ENCODE peak calls at places on chromosomes 2 and 18, in five cellular contexts. P is H9, D is mesenchymal stem cell, W is trophoblast cell, F is H1. Z is an unnamed sample.

GRCh38 chr18:44601447-44601846 is 79.2 kb upstream of the SETBP1 start:
- DNase-seq in P (no peak), D (peak), W (peak), F (no peak), Z (no peak)

GRCh38 chr2:121096611-121097010 is 188.4 kb downstream of the TFCP2L1 start:
- DNase-seq in P (no peak), D (no peak), W (no peak), F (no peak), Z (no peak)

GRCh38 chr2:160394153-160394552 is 99.5 kb downstream of the RBMS1 start:
- DNase-seq in P (no peak), D (no peak), W (no peak), F (no peak), Z (no peak)

GRCh38 chr2:200765139-200765951 is 46.4 kb upstream of the BZW1 start:
- DNase-seq in P (no peak), D (peak), W (peak), F (no peak), Z (no peak)

GRCh38 chr2:65061910-65062339 is 5.7 kb downstream of the CEP68 start:
- DNase-seq in P (no peak), D (no peak), W (no peak), F (no peak), Z (no peak)

GRCh38 chr2:2664989-2665833 is 334.1 kb upstream of the MYT1L start:
- DNase-seq in P (no peak), D (peak), W (no peak), F (no peak), Z (no peak)

GRCh38 chr18:36593001-36593400 is 235.8 kb downstream of the TPGS2 start:
- DNase-seq in P (no peak), D (no peak), W (peak), F (no peak), Z (no peak)

GRCh38 chr2:57906152-57906732 is 140.4 kb upstream of the VRK2 start:
- DNase-seq in P (no peak), D (peak), W (peak), F (no peak), Z (peak)

GRCh38 chr2:221518937-221519635 is 53.0 kb downstream of the EPHA4 start:
- DNase-seq in P (no peak), D (no peak), W (no peak), F (no peak), Z (no peak)

GRCh38 chr2:221518201-221518936 is 53.7 kb downstream of the EPHA4 start:
- DNase-seq in P (no peak), D (peak), W (peak), F (no peak), Z (no peak)

GRCh38 chr2:221514305-221515040 is 57.6 kb downstream of the EPHA4 start:
- DNase-seq in P (no peak), D (no peak), W (no peak), F (no peak), Z (no peak)

GRCh38 chr2:221517362-221518121 is 54.6 kb downstream of the EPHA4 start:
- DNase-seq in P (no peak), D (peak), W (peak), F (no peak), Z (no peak)

GRCh38 chr2:221513251-221513650 is 58.9 kb downstream of the EPHA4 start:
- DNase-seq in P (no peak), D (no peak), W (no peak), F (no peak), Z (no peak)
- H2BK12ac ChIP-seq in P (no peak), D (no peak), W (no peak), F (no peak), Z (no peak)

GRCh38 chr2:232598293-232598692 is 35.1 kb upstream of the EFHD1 start:
- DNase-seq in P (peak), D (no peak), W (no peak), F (no peak), Z (no peak)

GRCh38 chr2:232604535-232604934 is 28.9 kb upstream of the EFHD1 start:
- DNase-seq in P (no peak), D (no peak), W (no peak), F (no peak), Z (no peak)

GRCh38 chr2:232597362-232598079 is 35.9 kb upstream of the EFHD1 start:
- DNase-seq in P (no peak), D (no peak), W (no peak), F (no peak), Z (no peak)

GRCh38 chr2:232603283-232603682 is 30.1 kb upstream of the EFHD1 start:
- DNase-seq in P (no peak), D (no peak), W (no peak), F (no peak), Z (no peak)

GRCh38 chr2:232600053-232600773 is 33.2 kb upstream of the EFHD1 start:
- DNase-seq in P (no peak), D (no peak), W (no peak), F (no peak), Z (no peak)
- H4K8ac ChIP-seq in P (no peak), D (no peak), W (no peak), F (peak), Z (no peak)

GRCh38 chr2:128602038-128602698 is 283.5 kb upstream of the HS6ST1 start:
- DNase-seq in P (peak), D (no peak), W (no peak), F (no peak), Z (no peak)

GRCh38 chr2:128605421-128605820 is 286.8 kb upstream of the HS6ST1 start:
- DNase-seq in P (peak), D (no peak), W (no peak), F (no peak), Z (no peak)

GRCh38 chr2:128604045-128604444 is 285.4 kb upstream of the HS6ST1 start:
- DNase-seq in P (no peak), D (no peak), W (no peak), F (no peak), Z (no peak)

GRCh38 chr2:128602699-128603101 is 284.0 kb upstream of the HS6ST1 start:
- DNase-seq in P (peak), D (no peak), W (no peak), F (no peak), Z (no peak)

GRCh38 chr2:128603411-128603924 is 284.8 kb upstream of the HS6ST1 start:
- DNase-seq in P (peak), D (no peak), W (no peak), F (no peak), Z (no peak)
- H2BK12ac ChIP-seq in P (no peak), D (no peak), W (no peak), F (peak), Z (no peak)

DNA sequence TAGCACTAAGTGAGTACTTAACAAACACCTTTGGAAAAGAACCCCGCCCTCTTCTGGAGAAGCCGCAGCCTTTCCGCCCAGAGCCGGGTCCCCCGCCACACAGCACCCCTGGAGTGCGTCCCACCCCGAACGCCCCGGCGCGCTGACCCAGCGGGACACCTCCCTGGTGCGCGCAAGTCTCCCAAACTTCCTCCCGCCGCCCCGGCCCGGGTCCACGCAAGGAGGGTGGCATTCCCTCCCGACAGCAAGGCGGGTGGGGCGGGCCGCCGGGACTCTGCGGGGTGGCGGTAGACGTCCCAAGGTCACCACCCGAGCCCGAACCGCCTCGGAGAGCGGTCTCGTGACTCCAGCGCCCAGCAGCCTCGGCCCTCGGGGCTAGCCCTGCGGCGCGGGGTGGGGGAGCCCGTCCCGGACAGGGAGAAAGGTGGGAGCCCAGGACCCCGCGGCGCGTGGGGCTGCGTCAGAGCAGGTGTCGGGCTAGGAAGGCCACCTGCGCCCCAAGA is 598 bp downstream of the CCDC93 start:
- DNase-seq in P (peak), D (peak), W (peak), F (no peak), Z (peak)
- H4K8ac ChIP-seq in P (no peak), D (peak), W (peak), F (peak), Z (no peak)

DNA sequence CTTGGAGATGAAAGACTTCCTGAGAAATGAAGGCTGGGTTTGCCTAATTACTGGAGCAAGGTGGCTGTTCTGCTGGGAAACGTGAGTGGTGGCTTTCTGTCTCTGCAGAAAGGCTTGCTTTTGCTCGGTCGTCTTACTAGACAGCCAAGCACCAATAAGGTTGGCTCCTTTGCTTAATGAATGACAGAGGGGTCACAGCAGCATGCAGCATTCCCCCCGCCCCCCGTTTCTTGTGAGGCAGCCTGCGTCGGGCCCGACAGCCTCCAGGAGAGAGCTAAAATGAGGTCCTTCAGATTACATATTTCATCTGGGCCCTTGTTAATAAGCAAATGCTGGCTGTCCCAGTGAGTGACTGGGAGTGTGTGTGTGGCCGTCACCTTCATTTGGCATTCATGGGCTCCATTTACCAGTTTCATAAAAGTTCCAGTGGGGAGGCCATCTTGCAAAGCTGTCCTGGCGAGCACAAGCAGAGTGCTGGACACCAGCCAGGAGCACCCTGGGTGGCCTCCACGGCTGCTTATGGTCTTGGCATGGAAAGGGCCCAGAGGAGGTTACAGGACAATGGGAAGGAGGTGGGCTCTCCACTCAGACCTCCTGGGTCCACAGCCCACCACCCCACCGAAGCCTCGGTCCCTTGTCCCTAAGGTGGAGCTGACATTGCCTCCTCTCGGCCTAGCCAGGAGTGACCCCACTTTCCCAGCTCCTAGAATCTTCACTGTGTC is 37.2 kb downstream of the ODC1 start:
- DNase-seq in P (no peak), D (no peak), W (no peak), F (no peak), Z (no peak)
- H2BK12ac ChIP-seq in P (no peak), D (no peak), W (no peak), F (no peak), Z (no peak)

GRCh38 chr2:104804148-104804890 is 49.6 kb upstream of the POU3F3 start:
- DNase-seq in P (peak), D (no peak), W (no peak), F (no peak), Z (no peak)
- H4K8ac ChIP-seq in P (no peak), D (no peak), W (no peak), F (no peak), Z (no peak)

GRCh38 chr2:24372033-24372432 is 11.7 kb upstream of the ITSN2 start:
- DNase-seq in P (no peak), D (no peak), W (no peak), F (no peak), Z (no peak)

GRCh38 chr2:24380687-24381271 is 20.4 kb upstream of the ITSN2 start:
- DNase-seq in P (no peak), D (no peak), W (no peak), F (no peak), Z (no peak)

GRCh38 chr2:24375349-24376087 is 15.2 kb upstream of the ITSN2 start:
- DNase-seq in P (no peak), D (no peak), W (no peak), F (no peak), Z (no peak)
- H2BK12ac ChIP-seq in P (no peak), D (no peak), W (no peak), F (no peak), Z (no peak)

GRCh38 chr18:22469061-22469689 is 51.5 kb upstream of the CTAGE1 start:
- DNase-seq in P (no peak), D (peak), W (no peak), F (no peak), Z (no peak)
- H4K8ac ChIP-seq in P (no peak), D (no peak), W (no peak), F (no peak), Z (no peak)

Z was measured in neuronal stem cell.